ENCODE peak calls at places on chromosomes 3 and 15, in eight cellular contexts. R is hypothalamus; S is stimulated activated naive CD8-positive, alpha-beta T cell treated with anti-CD3 and anti-CD28 coated beads, Interleukin-15, amount 100 ng/mL, for 72 hours; G is anterior cingulate cortex; D is A549; K is nephron progenitor cell; O is caudate nucleus; A is lower leg skin. H is an unnamed sample.

GRCh38 chr15:88388702-88389101 is 78.5 kb downstream of the MRPL46 start:
- DNase-seq in R (no peak), S (no peak), G (no peak), D (peak; percentile 90), K (no peak), O (no peak), A (no peak), H (no peak)

GRCh38 chr3:51024765-51025681 is 350.3 kb downstream of the DOCK3 start:
- DNase-seq in R (no peak), S (peak; percentile 51), G (no peak), D (no peak), K (no peak), O (no peak), A (peak; percentile 22), H (no peak)

GRCh38 chr3:147921044-147921443 is 511.9 kb downstream of the ZIC1 start:
- DNase-seq in R (no peak), S (no peak), G (no peak), D (no peak), K (no peak), O (no peak), A (no peak), H (no peak)

GRCh38 chr3:21752749-21753347 is 1.8 kb upstream of the ZNF385D start:
- DNase-seq in R (no peak), S (no peak), G (no peak), D (peak; percentile 30), K (no peak), O (no peak), A (peak; percentile 19), H (no peak)

GRCh38 chr3:9595877-9596276 is 42.3 kb upstream of the LHFPL4 start:
- DNase-seq in R (no peak), S (no peak), G (no peak), D (no peak), K (no peak), O (no peak), A (no peak), H (no peak)

GRCh38 chr15:99275525-99276128 is 24.3 kb downstream of the LRRC28 start:
- DNase-seq in R (no peak), S (no peak), G (no peak), D (no peak), K (no peak), O (no peak), A (no peak), H (no peak)

GRCh38 chr3:115947325-115947724 is 324.0 kb downstream of the GAP43 start:
- DNase-seq in R (no peak), S (no peak), G (no peak), D (no peak), K (no peak), O (no peak), A (no peak), H (no peak)

GRCh38 chr15:62832231-62832630 is 210.3 kb upstream of the TPM1 start:
- DNase-seq in R (no peak), S (no peak), G (no peak), D (no peak), K (no peak), O (no peak), A (no peak), H (no peak)

GRCh38 chr3:115245437-115245836 is 98.3 kb upstream of the ZBTB20 start:
- DNase-seq in R (no peak), S (no peak), G (no peak), D (peak; percentile 81), K (no peak), O (no peak), A (no peak), H (no peak)

GRCh38 chr3:138033202-138033691 is 23.3 kb downstream of the CLDN18 start:
- DNase-seq in R (no peak), S (no peak), G (no peak), D (no peak), K (no peak), O (no peak), A (no peak), H (no peak)

GRCh38 chr3:153848701-153849100 is 272.5 kb upstream of the ARHGEF26 start:
- DNase-seq in R (no peak), S (no peak), G (no peak), D (peak; percentile 5), K (no peak), O (no peak), A (no peak), H (no peak)

GRCh38 chr3:70021267-70021666 is 21.7 kb downstream of the SAMMSON start:
- DNase-seq in R (no peak), S (no peak), G (no peak), D (no peak), K (no peak), O (no peak), A (no peak), H (no peak)

GRCh38 chr3:170483485-170484262 is 65.0 kb downstream of the CLDN11 start:
- DNase-seq in R (no peak), S (no peak), G (no peak), D (no peak), K (no peak), O (no peak), A (no peak), H (no peak)

GRCh38 chr3:107416886-107417285 is 39.6 kb downstream of the CCDC54 start:
- DNase-seq in R (no peak), S (no peak), G (no peak), D (no peak), K (no peak), O (no peak), A (no peak), H (no peak)

GRCh38 chr3:197552198-197552597 is 3.6 kb downstream of the BDH1 start:
- DNase-seq in R (no peak), S (no peak), G (no peak), D (no peak), K (no peak), O (no peak), A (no peak), H (no peak)

GRCh38 chr3:23219117-23219516 is 16.0 kb downstream of the UBE2E2 start:
- DNase-seq in R (no peak), S (no peak), G (no peak), D (no peak), K (no peak), O (no peak), A (no peak), H (no peak)

GRCh38 chr15:82986442-82986780 is 401 bp downstream of the RAMAC start:
- DNase-seq in R (no peak), S (no peak), G (no peak), D (no peak), K (no peak), O (no peak), A (no peak), H (no peak)

GRCh38 chr15:64888336-64888735 is 23.4 kb upstream of the ANKDD1A start:
- DNase-seq in R (no peak), S (no peak), G (no peak), D (no peak), K (no peak), O (no peak), A (no peak), H (no peak)